ENCODE peak calls at places on chromosome 14, in seven cellular contexts. W, S, F, C, H, A and N are unnamed samples.

GRCh38 chr14:100736269-100737180 is 9.8 kb downstream of the DLK1 start:
- DNase-seq in C (no peak), A (no peak), W (no peak), F (no peak), H (no peak), S (no peak), N (no peak)

GRCh38 chr14:81323621-81324400 is 76.3 kb downstream of the STON2 start:
- DNase-seq in C (peak; percentile 81), A (peak; percentile 36), S (no peak), F (no peak), W (no peak), H (no peak), N (no peak)

GRCh38 chr14:56333361-56334279 is 215.4 kb downstream of the PELI2 start:
- DNase-seq in C (peak; percentile 43), H (peak; percentile 78), F (no peak), A (no peak), S (no peak), W (no peak), N (no peak)

GRCh38 chr14:87745507-87746118 is 247.4 kb downstream of the GALC start:
- DNase-seq in A (peak; percentile 3), W (no peak), F (peak; percentile 22), H (peak; percentile 40), C (peak; percentile 58), S (no peak), N (peak; percentile 8)

GRCh38 chr14:92553456-92553855 is 39.9 kb downstream of the RIN3 start:
- DNase-seq in S (no peak), C (peak; percentile 67), W (no peak), F (no peak), A (no peak), H (peak; percentile 68), N (no peak)

GRCh38 chr14:88669346-88669745 is 106.5 kb downstream of the ZC3H14 start:
- DNase-seq in W (no peak), A (no peak), S (no peak), F (no peak), C (no peak), H (no peak), N (no peak)

GRCh38 chr14:56153271-56153670 is 35.1 kb downstream of the PELI2 start:
- DNase-seq in C (no peak), F (no peak), H (no peak), A (no peak), W (no peak), S (no peak), N (no peak)

GRCh38 chr14:75427482-75428229 is at the start of gene JDP2:
- DNase-seq in A (peak; percentile 22), F (peak; percentile 80), H (peak; percentile 92), S (peak; percentile 98), W (peak; percentile 97), C (peak; percentile 93), N (no peak)

GRCh38 chr14:36493761-36494160 is 26.3 kb downstream of the NKX2-1 start:
- DNase-seq in S (no peak), C (no peak), F (no peak), H (no peak), A (no peak), W (no peak), N (no peak)

GRCh38 chr14:71363961-71364360 is 456.7 kb downstream of the PCNX1 start:
- DNase-seq in C (peak; percentile 14), A (no peak), S (no peak), H (peak; percentile 80), W (no peak), F (no peak), N (no peak)

GRCh38 chr14:102630405-102630804 is 38.0 kb downstream of the RCOR1 start:
- DNase-seq in A (no peak), W (no peak), H (no peak), S (no peak), C (peak; percentile 28), F (no peak), N (no peak)

GRCh38 chr14:90903101-90903500 is 86.9 kb upstream of the TTC7B start:
- DNase-seq in A (peak; percentile 45), C (peak; percentile 74), S (no peak), F (peak; percentile 70), H (peak; percentile 68), W (no peak), N (peak; percentile 42)

GRCh38 chr14:103001651-103002396 is 55.5 kb downstream of the CDC42BPB start:
- DNase-seq in F (peak; percentile 11), C (no peak), H (no peak), S (peak; percentile 51), W (no peak), A (no peak), N (no peak)

GRCh38 chr14:38209572-38210159 is 2.0 kb downstream of the SSTR1 start:
- DNase-seq in A (no peak), W (no peak), C (no peak), H (peak; percentile 16), S (peak; percentile 60), F (no peak), N (no peak)

GRCh38 chr14:25090281-25090680 is 40.3 kb upstream of the STXBP6 start:
- DNase-seq in A (no peak), C (peak; percentile 17), S (no peak), W (no peak), H (no peak), F (no peak), N (no peak)

GRCh38 chr14:88232783-88233182 is 90.3 kb downstream of the KCNK10 start:
- DNase-seq in F (no peak), A (no peak), H (no peak), S (no peak), C (no peak), W (no peak), N (no peak)

GRCh38 chr14:85549697-85550096 is 19.8 kb downstream of the FLRT2 start:
- DNase-seq in F (no peak), W (no peak), A (no peak), C (no peak), H (peak; percentile 81), S (no peak), N (no peak)

GRCh38 chr14:50045039-50045711 is 71.2 kb downstream of the VCPKMT start:
- DNase-seq in S (peak; percentile 85), A (no peak), C (peak; percentile 73), F (peak; percentile 77), H (peak; percentile 80), W (peak; percentile 74), N (no peak)

DNA sequence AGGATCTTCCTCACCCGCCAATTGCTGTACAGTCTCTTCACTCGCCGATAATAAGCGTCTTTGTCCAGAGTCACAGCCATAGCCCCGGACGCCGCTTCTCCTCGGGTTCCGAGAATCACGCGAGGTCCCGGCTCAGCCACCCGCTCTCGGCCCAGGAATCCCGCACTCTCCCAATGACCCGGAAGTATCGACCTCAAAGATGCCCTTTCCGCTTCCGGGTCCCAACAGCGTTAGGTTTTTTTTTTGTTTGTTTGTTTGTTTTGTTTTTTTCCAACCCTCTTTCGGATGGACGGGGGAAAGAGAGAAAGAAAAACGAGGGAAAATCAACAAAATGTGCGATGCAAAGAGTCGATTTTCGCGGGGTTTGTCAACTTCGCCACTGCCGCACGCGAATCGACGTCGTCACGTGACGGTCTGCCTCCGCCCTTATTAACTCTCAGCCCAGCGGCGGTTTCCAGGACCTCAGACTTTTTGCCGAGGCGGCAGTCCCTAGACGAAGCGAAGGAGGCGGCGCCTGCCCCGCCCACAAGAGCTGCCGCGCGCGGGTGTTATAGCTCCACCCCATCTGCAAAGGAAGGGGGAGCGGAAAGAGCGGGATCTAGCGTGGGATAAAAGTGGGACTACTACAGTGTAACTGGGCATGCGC is at the start of gene SUPT16H:
- DNase-seq in H (peak; percentile 98), W (peak; percentile 96), A (peak; percentile 85), F (peak; percentile 97), C (peak; percentile 98), S (peak; percentile 97), N (peak; percentile 80)
- TF ChIP-seq CTCF in H (no peak), W (peak; percentile 10), A (no peak), F (no peak), C (no peak), S (peak; percentile 12), N (no peak)

GRCh38 chr14:63725786-63726185 is 2.1 kb downstream of the SGPP1 start:
- DNase-seq in C (no peak), H (no peak), S (no peak), A (no peak), F (peak; percentile 45), W (no peak), N (no peak)
- H3K4me3 ChIP-seq in C (peak overlapping the region; percentile 97), H (peak overlapping the region; percentile 100), S (peak overlapping the region; percentile 99), A (peak overlapping the region; percentile 96), F (peak overlapping the region; percentile 100), W (peak overlapping the region; percentile 96), N (peak overlapping the region; percentile 79)

GRCh38 chr14:94582851-94583250 is 1.6 kb downstream of the SERPINA5 start:
- DNase-seq in C (no peak), A (no peak), F (no peak), H (no peak), S (no peak), W (no peak), N (no peak)
- TF ChIP-seq CTCF in C (no peak), A (no peak), F (no peak), H (no peak), S (no peak), W (no peak), N (no peak)

GRCh38 chr14:104863923-104864266 is 1.2 kb upstream of the CEP170B start:
- DNase-seq in S (no peak), C (no peak), W (no peak), F (no peak), H (no peak), A (no peak), N (no peak)
- H3K4me3 ChIP-seq in S (peak overlapping the region; percentile 58), C (peak overlapping the region; percentile 75), W (peak overlapping the region; percentile 72), F (no peak overlapping the region), H (peak overlapping the region; percentile 73), A (peak overlapping the region; percentile 79), N (peak overlapping the region; percentile 87)

DNA sequence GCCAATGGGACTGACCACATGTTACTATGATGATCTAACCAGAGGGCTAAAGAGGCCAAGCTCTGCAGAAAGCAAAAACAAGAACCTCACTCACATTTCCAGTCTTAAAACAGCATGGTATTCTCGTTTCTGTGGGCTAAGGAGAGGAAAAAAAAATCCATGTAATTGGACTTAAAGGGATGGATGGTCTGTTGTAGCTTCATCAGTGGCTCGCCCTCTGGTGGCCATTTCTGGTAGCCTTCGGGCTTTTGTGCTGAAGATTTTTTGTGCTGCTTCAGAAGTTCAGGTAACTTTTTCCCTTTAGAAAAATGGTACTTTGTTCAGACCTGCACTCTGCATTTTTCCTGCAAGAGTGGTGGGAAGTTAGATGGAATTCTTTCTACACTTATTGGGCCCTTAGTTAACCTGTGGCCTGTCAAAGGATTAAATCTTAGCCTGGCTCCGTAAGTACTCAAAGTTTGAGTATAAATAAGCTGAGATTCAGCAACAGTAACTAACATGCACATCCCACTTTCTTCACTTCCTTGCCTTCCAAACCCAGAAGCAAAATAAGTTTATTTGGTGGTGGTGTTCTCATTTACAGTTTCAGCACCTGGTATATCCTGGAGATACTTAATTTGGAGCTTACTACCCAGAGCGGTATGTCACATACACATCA is 22.3 kb downstream of the DCAF4 start:
- DNase-seq in W (peak; percentile 59), A (peak; percentile 27), C (peak; percentile 79), H (peak; percentile 75), F (peak; percentile 61), S (no peak), N (no peak)
- TF ChIP-seq CTCF in W (peak; percentile 93), A (peak; percentile 84), C (peak; percentile 80), H (peak; percentile 89), F (peak; percentile 99), S (peak; percentile 88), N (peak; percentile 82)

GRCh38 chr14:66509874-66510273 is 1.9 kb downstream of the GPHN start:
- DNase-seq in W (no peak), F (no peak), C (no peak), A (no peak), S (no peak), H (peak; percentile 8), N (no peak)
- H3K4me3 ChIP-seq in W (peak overlapping the region; percentile 94), F (no peak overlapping the region), C (peak overlapping the region; percentile 97), A (peak overlapping the region; percentile 82), S (peak overlapping the region; percentile 85), H (peak overlapping the region; percentile 83), N (peak overlapping the region; percentile 97)